ENCODE peak calls at places on chromosomes 3 and 15, in six cellular contexts. D is hepatocyte, W is fibroblast of lung, M is GM23338, F is mucosa of descending colon, P is uterus. R is an unnamed sample. For H3K36me3, the result is how much of the 10 kb centered on the place peaks cover.

GRCh38 chr3:33637482-33637881 is 80.6 kb downstream of the CLASP2 start:
- DNase-seq in D (no peak), W (no peak), M (no peak), F (no peak), P (no peak), R (no peak)

GRCh38 chr3:165855581-165855980 is 18.4 kb upstream of the BCHE start:
- DNase-seq in D (no peak), W (peak), M (no peak), F (no peak), P (no peak), R (no peak)

GRCh38 chr15:57213783-57214366 is 162.4 kb upstream of the CGNL1 start:
- DNase-seq in D (peak), W (peak), M (no peak), F (no peak), P (no peak), R (no peak)

GRCh38 chr3:46368569-46368968 is 2.2 kb upstream of the CCR5 start:
- DNase-seq in D (peak), W (no peak), M (peak), F (peak), P (no peak), R (no peak)

GRCh38 chr3:59820352-59820934 is 770.6 kb upstream of the CFAP20DC start:
- DNase-seq in D (no peak), W (peak), M (no peak), F (no peak), P (no peak), R (no peak)

GRCh38 chr3:25433106-25433505 is 5.0 kb downstream of the RARB start:
- DNase-seq in D (no peak), W (no peak), M (no peak), F (no peak), P (no peak), R (no peak)

GRCh38 chr3:94543161-94543560 is 480.3 kb downstream of the NSUN3 start:
- DNase-seq in D (no peak), W (no peak), M (no peak), F (no peak), P (no peak), R (no peak)

GRCh38 chr15:95557226-95558046 is 773.1 kb upstream of the NR2F2 start:
- DNase-seq in D (peak), W (peak), M (no peak), F (no peak), P (peak), R (peak)

GRCh38 chr3:46930945-46931403 is 45.6 kb downstream of the CCDC12 start:
- DNase-seq in D (no peak), W (no peak), M (no peak), F (peak), P (no peak), R (no peak)

GRCh38 chr3:60147249-60147648 is 1097.4 kb upstream of the CFAP20DC start:
- DNase-seq in D (no peak), W (no peak), M (peak), F (no peak), P (no peak), R (no peak)

GRCh38 chr3:197430961-197431910 is 124.5 kb downstream of the BDH1 start:
- DNase-seq in D (no peak), W (peak), M (no peak), F (no peak), P (no peak), R (no peak)

GRCh38 chr3:188383763-188384162 is 229.8 kb downstream of the LPP start:
- DNase-seq in D (no peak), W (no peak), M (no peak), F (no peak), P (no peak), R (no peak)

GRCh38 chr15:85760049-85760448 is 34.7 kb downstream of the KLHL25 start:
- DNase-seq in D (no peak), W (no peak), M (no peak), F (no peak), P (no peak), R (no peak)

GRCh38 chr3:62892951-62893350 is 17.7 kb upstream of the CADPS start:
- DNase-seq in D (no peak), W (no peak), M (no peak), F (no peak), P (no peak), R (no peak)

GRCh38 chr3:36606871-36607765 is 157.2 kb downstream of the DCLK3 start:
- DNase-seq in D (no peak), W (peak), M (no peak), F (no peak), P (no peak), R (no peak)

GRCh38 chr15:42046597-42046996 is 25.8 kb upstream of the PLA2G4E start:
- DNase-seq in D (peak), W (no peak), M (no peak), F (no peak), P (no peak), R (no peak)

GRCh38 chr3:170506556-170506955 is 79.3 kb downstream of the SLC7A14 start:
- DNase-seq in D (peak), W (peak), M (peak), F (no peak), P (no peak), R (peak)

GRCh38 chr3:33821989-33822388 is 23.6 kb downstream of the PDCD6IP start:
- DNase-seq in D (no peak), W (no peak), M (no peak), F (no peak), P (no peak), R (no peak)

GRCh38 chr15:97037080-97037479 is 706.6 kb downstream of the NR2F2 start:
- DNase-seq in D (no peak), W (peak), M (no peak), F (no peak), P (no peak), R (no peak)

GRCh38 chr3:130354430-130354829 is 9.0 kb downstream of the COL6A5 start:
- DNase-seq in D (no peak), W (peak), M (peak), F (no peak), P (no peak), R (no peak)

GRCh38 chr3:40118031-40118610 is 191.4 kb upstream of the EIF1B start:
- DNase-seq in D (no peak), W (no peak), M (no peak), F (no peak), P (no peak), R (no peak)

GRCh38 chr3:184815046-184815930 is 3.3 kb downstream of the VPS8 start:
- DNase-seq in D (no peak), W (peak), M (no peak), F (no peak), P (no peak), R (peak)

DNA sequence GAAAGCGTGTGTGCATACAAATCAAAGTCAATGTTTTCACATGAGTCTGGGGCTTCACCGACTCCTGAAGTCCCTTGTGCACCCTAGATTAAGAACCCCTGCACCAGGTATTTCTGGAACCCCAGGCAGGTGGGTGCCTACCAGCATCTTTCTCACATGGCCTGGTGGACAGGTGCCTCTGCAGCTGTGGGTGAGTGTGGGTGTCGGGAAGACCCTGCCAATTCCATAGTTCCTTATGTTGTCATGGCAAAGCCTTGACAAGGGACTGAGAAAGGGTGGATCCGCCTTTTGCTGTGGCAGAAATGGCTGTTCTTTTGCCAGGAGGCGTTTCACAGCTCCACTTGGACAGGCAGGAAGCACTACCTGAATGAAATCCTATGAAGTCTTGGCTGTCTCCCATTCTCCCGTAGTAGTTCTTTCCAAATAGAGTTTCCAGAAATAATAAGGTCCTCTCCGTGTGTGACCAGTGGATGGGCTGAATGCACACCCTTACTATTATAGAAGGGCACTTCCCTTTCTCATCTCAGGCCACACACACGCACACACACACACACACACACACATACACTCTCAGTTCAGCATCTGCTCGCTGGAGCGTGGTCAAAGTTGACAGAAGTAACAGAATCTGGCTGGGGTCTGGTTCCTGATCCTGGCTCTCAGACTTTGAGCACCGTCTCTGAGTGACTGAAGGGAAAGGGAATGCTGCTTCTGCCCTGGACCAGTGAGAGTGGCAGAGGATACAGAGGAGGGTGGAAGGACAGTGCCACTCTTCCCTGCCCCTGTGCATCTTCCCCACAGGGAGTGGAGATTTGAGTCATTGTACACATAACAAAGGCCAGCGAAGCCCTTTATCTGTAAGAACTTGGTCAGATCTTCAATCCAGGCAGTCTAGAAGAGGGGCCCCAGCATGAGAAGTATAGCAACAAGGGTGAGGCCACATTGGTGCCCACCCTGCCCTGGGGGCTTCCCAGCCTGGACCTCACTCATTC is 38.7 kb downstream of the PDIA5 start:
- DNase-seq in D (no peak), W (no peak), M (no peak), F (no peak), P (no peak), R (no peak)
- H3K36me3 ChIP-seq in D (under half), W (under half), M (under half), F (under half), P (under half), R (under half)

DNA sequence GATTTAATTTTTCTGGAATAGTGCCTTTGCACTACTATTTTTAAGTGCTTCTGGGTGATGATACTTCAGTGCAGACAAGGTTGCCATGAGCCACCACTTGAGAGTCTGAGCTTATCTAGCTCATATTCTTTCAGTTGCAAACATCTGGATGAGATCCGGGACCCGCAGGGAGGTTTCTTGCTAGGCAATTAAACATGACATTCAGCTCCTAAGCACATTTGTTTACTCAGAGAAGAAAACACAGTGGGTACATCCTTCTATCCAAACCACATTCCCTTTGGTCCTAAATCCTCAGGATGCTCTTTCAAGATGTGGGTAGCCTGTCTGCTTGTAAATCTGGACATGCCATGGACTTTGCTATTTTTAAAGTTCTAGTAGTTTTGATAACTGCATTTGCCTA is 12.0 kb downstream of the PLSCR1 start:
- DNase-seq in D (no peak), W (no peak), M (peak), F (no peak), P (no peak), R (no peak)
- H3K36me3 ChIP-seq in D (under half), W (under half), M (under half), F (under half), P (under half), R (under half)

DNA sequence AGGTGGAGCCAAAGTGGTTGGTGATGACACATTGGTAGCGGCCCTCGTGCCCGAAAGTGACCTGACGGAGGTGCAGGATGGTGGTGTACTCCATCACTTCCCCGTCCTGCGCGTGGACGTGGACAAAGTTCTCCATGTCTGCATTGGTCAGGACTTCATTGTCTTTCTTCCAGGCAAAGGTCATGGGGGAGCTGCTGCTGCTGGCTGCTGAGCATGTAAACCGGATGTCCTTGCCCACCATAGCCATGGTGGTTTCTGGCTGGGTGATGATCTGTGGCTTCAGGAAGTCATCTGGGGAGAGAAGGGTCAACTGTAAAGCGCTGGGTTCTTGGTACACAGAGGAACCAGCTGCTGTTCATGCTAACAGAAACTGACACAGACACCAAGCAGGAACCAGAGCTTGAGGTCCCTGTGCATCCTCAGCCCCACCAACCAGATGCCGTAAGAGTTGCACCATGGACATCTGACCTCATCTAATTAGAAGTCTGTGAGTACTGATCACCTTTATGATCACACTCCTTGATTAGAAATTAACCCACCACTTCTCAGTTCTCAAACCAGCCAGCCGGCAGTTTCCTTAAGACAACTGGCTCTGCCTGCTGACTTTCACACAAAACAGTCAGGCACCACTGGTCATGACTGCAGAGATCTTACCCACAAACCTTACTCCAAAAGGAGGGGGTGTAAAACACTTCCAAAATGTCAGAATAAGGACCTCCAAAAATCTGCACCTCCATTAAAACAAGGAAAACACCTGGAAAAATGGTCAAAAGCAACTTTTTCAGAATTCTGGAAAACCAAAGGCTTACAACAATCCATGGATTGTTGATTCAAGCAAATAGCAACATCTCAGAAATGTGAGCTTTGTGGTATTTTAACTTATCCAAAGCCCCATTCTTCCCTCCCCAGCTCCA is 114.6 kb downstream of the LRIG1 start:
- DNase-seq in D (no peak), W (no peak), M (no peak), F (no peak), P (no peak), R (no peak)
- H3K36me3 ChIP-seq in D (under half), W (under half), M (under half), F (under half), P (under half), R (under half)

GRCh38 chr3:5698851-5699250 is 511.3 kb downstream of the EDEM1 start:
- DNase-seq in D (no peak), W (no peak), M (no peak), F (no peak), P (no peak), R (no peak)
- H3K36me3 ChIP-seq in D (under half), W (under half), M (under half), F (under half), P (under half), R (under half)

GRCh38 chr3:142418926-142419592 is 28.8 kb downstream of the XRN1 start:
- DNase-seq in D (no peak), W (no peak), M (no peak), F (no peak), P (no peak), R (no peak)

DNA sequence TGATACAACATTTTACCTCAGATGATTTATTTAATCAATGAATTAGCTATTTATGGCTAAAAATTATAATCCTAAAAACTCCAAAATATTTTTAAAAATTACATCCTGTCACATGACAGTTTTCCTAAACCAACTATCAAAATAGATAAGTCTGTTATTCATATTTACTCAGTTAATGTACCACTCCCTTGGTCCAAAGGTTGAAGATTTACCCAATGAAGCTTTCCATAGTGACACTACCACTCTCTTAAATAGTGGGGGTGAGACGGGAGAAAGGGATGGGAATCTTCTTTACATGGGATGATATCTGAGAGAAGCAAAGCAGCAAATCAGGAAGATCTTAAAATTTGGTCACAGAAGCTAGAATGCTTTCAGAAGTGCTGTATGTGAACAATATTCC is 30.5 kb downstream of the XRN1 start:
- DNase-seq in D (no peak), W (no peak), M (no peak), F (no peak), P (no peak), R (no peak)
- H3K36me3 ChIP-seq in D (under half), W (under half), M (under half), F (under half), P (under half), R (under half)

DNA sequence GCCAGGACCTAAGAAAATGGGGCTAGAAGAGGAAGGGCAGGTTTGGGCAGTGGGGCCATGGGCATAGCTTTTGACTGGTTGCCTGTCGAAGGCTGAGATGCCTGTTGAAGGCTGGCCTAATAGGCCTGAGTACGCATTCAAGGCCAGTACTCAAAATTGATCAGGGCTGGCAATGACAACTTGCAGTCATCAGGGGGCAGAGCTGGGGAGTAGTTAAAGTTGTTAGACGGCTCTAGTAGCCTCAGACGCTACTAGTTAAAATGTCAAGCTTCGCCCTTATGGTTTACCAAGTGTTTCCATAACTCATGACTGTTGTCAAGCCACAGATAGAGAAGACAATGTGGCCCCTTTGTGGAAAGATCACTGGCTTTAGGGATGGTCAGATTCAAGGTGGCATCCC is 28.7 kb downstream of the SPG21 start:
- DNase-seq in D (no peak), W (no peak), M (peak), F (no peak), P (no peak), R (no peak)
- H3K36me3 ChIP-seq in D (under half), W (under half), M (under half), F (under half), P (under half), R (under half)

DNA sequence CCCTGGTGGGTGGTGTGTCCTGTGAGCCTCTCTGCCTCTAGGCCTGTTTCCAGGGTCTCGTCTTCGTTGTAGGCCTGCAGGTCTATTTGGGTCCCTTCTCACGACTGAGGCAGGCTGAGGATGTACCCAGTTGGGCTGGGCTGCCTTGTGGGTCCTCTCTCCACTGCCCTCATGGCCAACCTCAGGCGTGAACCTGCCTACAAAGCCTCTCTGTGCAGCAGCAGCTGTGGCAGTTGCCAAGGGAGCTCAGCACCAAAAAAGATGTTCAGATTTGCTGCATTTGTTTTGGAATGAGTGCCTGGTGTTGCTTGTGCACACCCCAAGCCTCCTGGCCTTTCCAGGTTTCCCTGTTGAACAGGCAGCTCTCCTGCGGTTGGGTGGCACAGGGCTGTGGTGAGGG is 13.4 kb downstream of the KLF13 start:
- DNase-seq in D (no peak), W (no peak), M (no peak), F (no peak), P (no peak), R (no peak)
- H3K36me3 ChIP-seq in D (under half), W (under half), M (under half), F (under half), P (under half), R (under half)

R was measured in kidney epithelial cell.